ENCODE peak calls at places on chromosomes 12 and 14, in six cellular contexts. M is iPS-NIHi11, V is GM13976, W is hypothalamus, N is epithelial cell of esophagus, B is H54. L is an unnamed sample.
A peak's percentile ranks its signal among the peaks of the same experiment; 100 is the strongest.

GRCh38 chr12:120972870-120973543 is 5.3 kb upstream of the HNF1A start:
- DNase-seq in M (peak; percentile 73), N (no peak), W (no peak), V (no peak), B (no peak), L (no peak)

GRCh38 chr14:99540196-99541032 is 59.2 kb downstream of the CCNK start:
- DNase-seq in V (no peak), B (no peak), M (no peak), N (no peak), W (no peak), L (no peak)

GRCh38 chr12:2395352-2395977 is 342.7 kb downstream of the CACNA1C start:
- DNase-seq in N (no peak), B (peak; percentile 55), V (peak; percentile 57), W (no peak), M (peak; percentile 88), L (peak; percentile 57)

GRCh38 chr12:6536894-6537579 is 2.7 kb downstream of the GAPDH start:
- DNase-seq in N (no peak), V (no peak), B (no peak), M (no peak), W (no peak), L (no peak)

GRCh38 chr12:94644141-94644575 is 6.2 kb downstream of the TMCC3 start:
- DNase-seq in N (peak; percentile 91), W (no peak), B (no peak), M (no peak), V (no peak), L (no peak)

GRCh38 chr12:88308825-88309224 is 166.7 kb downstream of the TMTC3 start:
- DNase-seq in B (no peak), M (no peak), N (peak; percentile 78), W (no peak), V (no peak), L (no peak)

GRCh38 chr12:9163392-9163791 is 44.8 kb downstream of the PZP start:
- DNase-seq in M (no peak), V (no peak), B (no peak), N (no peak), W (no peak), L (no peak)

GRCh38 chr12:132471011-132471857 is 18.7 kb upstream of the FBRSL1 start:
- DNase-seq in M (no peak), B (no peak), W (no peak), N (peak; percentile 17), V (no peak), L (no peak)

GRCh38 chr14:80434574-80435321 is 223.4 kb upstream of the DIO2 start:
- DNase-seq in M (no peak), V (no peak), W (no peak), N (peak; percentile 91), B (no peak), L (no peak)

GRCh38 chr12:80101126-80101525 is 1.8 kb downstream of the OTOGL start:
- DNase-seq in W (no peak), N (peak; percentile 86), M (no peak), V (no peak), B (no peak), L (no peak)

GRCh38 chr14:80954771-80955299 is 586 bp upstream of the TSHR start:
- DNase-seq in M (peak; percentile 86), B (peak; percentile 27), W (peak; percentile 38), N (peak; percentile 73), V (peak; percentile 83), L (peak; percentile 76)

GRCh38 chr12:105085537-105085936 is 1.3 kb upstream of the ALDH1L2 start:
- DNase-seq in N (no peak), V (no peak), W (no peak), M (no peak), B (no peak), L (no peak)

GRCh38 chr14:58085877-58086276 is 66.1 kb downstream of the ARMH4 start:
- DNase-seq in B (no peak), W (no peak), V (no peak), N (no peak), M (no peak), L (no peak)

GRCh38 chr14:90545966-90546751 is 149.3 kb downstream of the CALM1 start:
- DNase-seq in M (no peak), B (no peak), W (no peak), N (peak; percentile 16), V (no peak), L (no peak)

GRCh38 chr14:22427771-22428228 is 161.2 kb downstream of the DAD1 start:
- DNase-seq in V (no peak), M (peak; percentile 20), W (no peak), B (no peak), N (peak; percentile 69), L (no peak)

GRCh38 chr12:12724421-12725085 is 7.4 kb downstream of the CDKN1B start:
- DNase-seq in B (no peak), V (no peak), N (no peak), W (no peak), M (peak; percentile 37), L (no peak)

GRCh38 chr12:124993568-124994434 is at the start of gene BRI3BP:
- DNase-seq in N (peak; percentile 63), M (peak; percentile 65), W (no peak), V (peak; percentile 83), B (peak; percentile 68), L (peak; percentile 84)

GRCh38 chr14:102668291-102668873 is 75.9 kb downstream of the RCOR1 start:
- DNase-seq in V (no peak), N (no peak), B (no peak), W (no peak), M (no peak), L (no peak)

GRCh38 chr12:54475542-54475941 is 2.1 kb upstream of the GTSF1 start:
- DNase-seq in M (no peak), N (peak; percentile 49), B (no peak), V (no peak), W (no peak), L (no peak)

GRCh38 chr12:65157091-65157490 is 12.3 kb upstream of the LEMD3 start:
- DNase-seq in V (no peak), W (no peak), M (no peak), B (no peak), N (peak; percentile 21), L (no peak)

GRCh38 chr12:122399592-122400373 is 22.7 kb downstream of the CLIP1 start:
- DNase-seq in W (no peak), B (no peak), V (peak; percentile 77), N (peak; percentile 89), M (peak; percentile 76), L (peak; percentile 77)

GRCh38 chr14:34064349-34064748 is 113.5 kb upstream of the EGLN3 start:
- DNase-seq in V (no peak), B (no peak), N (peak; percentile 67), W (no peak), M (no peak), L (no peak)

GRCh38 chr14:23645812-23646647 is 9.9 kb downstream of the DHRS2 start:
- DNase-seq in B (no peak), M (no peak), N (no peak), V (no peak), W (no peak), L (no peak)

GRCh38 chr14:69281450-69282169 is 21.7 kb downstream of the GALNT16 start:
- DNase-seq in V (peak; percentile 67), B (no peak), W (no peak), N (no peak), M (no peak), L (peak; percentile 62)

GRCh38 chr12:131749618-131750315 is 38.9 kb downstream of the SFSWAP start:
- DNase-seq in B (no peak), N (no peak), W (no peak), M (no peak), V (no peak), L (no peak)

GRCh38 chr14:33842299-33842698 is 108.6 kb downstream of the EGLN3 start:
- DNase-seq in N (peak; percentile 95), M (no peak), W (no peak), B (no peak), V (no peak), L (no peak)